ENCODE peak calls at places on chromosome 22, in six cellular contexts. B, L, R, J, T and X are unnamed samples. For H3K4me1, the result is how much of the 10 kb centered on the place peaks cover.

GRCh38 chr22:33529424-33530113 is 390.7 kb downstream of the LARGE1 start:
- DNase-seq in B (peak), J (peak), T (peak), R (no peak), L (peak), X (no peak)

GRCh38 chr22:30947163-30947820 is 21.3 kb downstream of the MORC2 start:
- DNase-seq in B (no peak), T (no peak), R (no peak), J (peak), L (no peak), X (no peak)

GRCh38 chr22:45170001-45170466 is 6.3 kb downstream of the NUP50 start:
- DNase-seq in J (no peak), B (no peak), R (no peak), T (peak), L (peak), X (peak)

GRCh38 chr22:33921576-33922181 is 1.4 kb upstream of the LARGE1 start:
- DNase-seq in L (no peak), R (peak), T (peak), J (peak), B (peak), X (peak)

GRCh38 chr22:40324468-40325305 is 21.6 kb upstream of the ADSL start:
- DNase-seq in B (no peak), J (no peak), T (no peak), L (no peak), R (no peak), X (no peak)

GRCh38 chr22:45905924-45906865 is 70.8 kb downstream of the WNT7B start:
- DNase-seq in T (peak), J (peak), R (no peak), L (no peak), B (no peak), X (no peak)

GRCh38 chr22:26712158-26712557 is 54.8 kb downstream of the MIAT start:
- DNase-seq in B (no peak), T (no peak), L (no peak), J (no peak), R (no peak), X (no peak)

GRCh38 chr22:23215294-23216204 is 35.2 kb downstream of the BCR start:
- DNase-seq in B (no peak), T (peak), R (no peak), J (no peak), L (peak), X (no peak)

GRCh38 chr22:30720263-30720837 is 25.7 kb downstream of the OSBP2 start:
- DNase-seq in B (no peak), R (no peak), J (no peak), T (no peak), L (no peak), X (no peak)

GRCh38 chr22:27381552-27381951 is 420.0 kb downstream of the MN1 start:
- DNase-seq in R (no peak), J (no peak), B (no peak), T (no peak), L (no peak), X (no peak)

GRCh38 chr22:19801340-19802000 is 40.9 kb downstream of the TBX1 start:
- DNase-seq in B (no peak), L (no peak), R (no peak), J (no peak), T (no peak), X (no peak)

GRCh38 chr22:30485362-30485988 is 13.7 kb upstream of the SEC14L3 start:
- DNase-seq in L (peak), R (peak), B (peak), T (peak), J (peak), X (peak)

GRCh38 chr22:48897638-48897954 is 930.1 kb downstream of the BRD1 start:
- DNase-seq in B (no peak), L (no peak), T (no peak), R (no peak), J (no peak), X (no peak)

GRCh38 chr22:38403806-38404205 is 51.2 kb downstream of the KCNJ4 start:
- DNase-seq in T (no peak), B (no peak), R (no peak), L (no peak), J (no peak), X (no peak)

GRCh38 chr22:42962295-42963230 is 52.4 kb downstream of the PACSIN2 start:
- DNase-seq in J (no peak), T (peak), B (no peak), R (no peak), L (no peak), X (peak)

GRCh38 chr22:26887456-26887855 is 230.1 kb downstream of the MIAT start:
- DNase-seq in T (peak), L (no peak), J (no peak), R (peak), B (no peak), X (no peak)

GRCh38 chr22:46638601-46639431 is 18.6 kb downstream of the GRAMD4 start:
- DNase-seq in J (no peak), R (no peak), L (no peak), T (peak), B (no peak), X (peak)

GRCh38 chr22:41271787-41272186 is 14.2 kb downstream of the RANGAP1 start:
- DNase-seq in L (no peak), R (no peak), J (no peak), B (no peak), T (no peak), X (no peak)

GRCh38 chr22:47734511-47734910 is 972.1 kb downstream of the TBC1D22A start:
- DNase-seq in R (no peak), T (no peak), L (no peak), J (no peak), B (no peak), X (no peak)

GRCh38 chr22:41364955-41365354 is 16.8 kb upstream of the TEF start:
- DNase-seq in T (no peak), R (no peak), L (no peak), J (no peak), B (no peak), X (no peak)

GRCh38 chr22:19510919-19511341 is 13.3 kb downstream of the CLDN5 start:
- DNase-seq in T (no peak), L (no peak), J (no peak), R (no peak), B (no peak), X (no peak)

GRCh38 chr22:50481440-50482106 is at the start of gene ADM2:
- DNase-seq in B (no peak), J (no peak), L (no peak), R (peak), T (no peak), X (no peak)

GRCh38 chr22:44325718-44326548 is 13.2 kb upstream of the SHISAL1 start:
- DNase-seq in J (no peak), B (no peak), T (peak), L (peak), R (no peak), X (no peak)

GRCh38 chr22:44603774-44604173 is 98.2 kb upstream of the PRR5 start:
- DNase-seq in R (no peak), L (no peak), B (no peak), J (no peak), T (no peak), X (no peak)

GRCh38 chr22:27242474-27242873 is 559.1 kb downstream of the MN1 start:
- DNase-seq in B (no peak), J (no peak), T (no peak), R (no peak), L (no peak), X (no peak)

GRCh38 chr22:31579835-31580242 is 82.2 kb downstream of the PISD start:
- DNase-seq in T (no peak), L (no peak), R (no peak), B (no peak), J (no peak), X (peak)

GRCh38 chr22:19853879-19854777 is 546 bp downstream of the GNB1L start:
- DNase-seq in B (no peak), J (no peak), L (no peak), T (no peak), R (no peak), X (no peak)

GRCh38 chr22:35318346-35319215 is 18.9 kb downstream of the TOM1 start:
- DNase-seq in R (no peak), J (no peak), L (no peak), B (no peak), T (no peak), X (no peak)

GRCh38 chr22:44181033-44181911 is 547 bp downstream of the PARVG start:
- DNase-seq in J (no peak), L (peak), B (no peak), T (no peak), R (no peak), X (no peak)

GRCh38 chr22:26781591-26781990 is 124.2 kb downstream of the MIAT start:
- DNase-seq in R (no peak), L (no peak), B (no peak), T (no peak), J (no peak), X (no peak)

DNA sequence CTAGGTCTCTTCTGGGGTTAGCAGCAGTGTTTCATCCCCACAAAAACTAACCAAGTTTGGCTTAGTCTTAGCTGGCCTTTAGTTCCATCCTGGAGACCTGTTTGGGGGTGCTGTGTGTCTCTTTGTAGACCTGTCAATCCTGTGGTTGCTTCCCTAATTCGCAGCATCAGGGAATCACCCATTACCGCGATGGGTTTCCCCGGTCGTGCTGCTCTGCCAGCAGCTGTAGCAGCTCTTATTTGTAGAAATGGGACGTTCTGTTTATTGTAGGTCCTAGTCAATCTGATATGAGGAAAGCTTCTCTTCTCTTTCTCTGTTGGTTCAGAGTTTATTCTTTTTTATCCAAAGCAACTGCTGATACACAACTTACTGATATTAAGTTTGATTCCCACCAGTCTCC is 91.6 kb downstream of the CECR2 start:
- DNase-seq in T (no peak), L (no peak), B (no peak), J (no peak), R (no peak), X (no peak)
- H3K4me1 ChIP-seq in T (under half), L (under half), B (under half), J (under half), R (half or more), X (under half)

GRCh38 chr22:21835378-21835777 is 32.1 kb downstream of the MAPK1 start:
- DNase-seq in J (no peak), R (no peak), L (no peak), T (no peak), B (no peak), X (no peak)

GRCh38 chr22:21832291-21833290 is 34.9 kb downstream of the MAPK1 start:
- DNase-seq in J (no peak), R (peak), L (no peak), B (peak), T (peak), X (no peak)

GRCh38 chr22:21839765-21840140 is 27.7 kb downstream of the MAPK1 start:
- DNase-seq in J (no peak), T (no peak), R (no peak), L (no peak), B (no peak), X (no peak)

GRCh38 chr22:21837184-21837979 is 30.1 kb downstream of the MAPK1 start:
- DNase-seq in L (peak), T (peak), J (peak), B (no peak), R (peak), X (peak)

DNA sequence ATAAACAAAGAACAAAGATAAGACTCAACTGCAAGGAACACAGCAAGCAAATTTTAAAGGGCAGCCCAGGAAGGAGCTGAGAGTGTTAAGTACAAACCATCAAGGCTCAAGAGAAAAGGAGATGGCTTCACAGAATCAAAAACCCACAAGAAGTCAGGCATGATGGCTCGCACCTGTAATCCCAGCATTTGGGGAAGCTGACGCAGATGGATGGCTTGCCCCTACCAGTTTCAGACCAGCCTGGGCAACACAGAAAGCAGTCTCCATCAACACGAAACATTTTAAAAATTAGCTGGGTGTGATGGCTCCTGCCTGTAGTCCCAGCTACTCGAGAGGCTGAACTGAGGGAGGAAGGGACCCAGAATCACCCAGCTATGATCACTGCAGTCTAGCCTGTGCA is 32.6 kb downstream of the MAPK1 start:
- DNase-seq in R (no peak), J (no peak), B (no peak), L (no peak), T (no peak), X (no peak)
- H3K4me3 ChIP-seq in R (no peak), J (no peak), B (no peak), L (no peak), T (no peak), X (no peak)

DNA sequence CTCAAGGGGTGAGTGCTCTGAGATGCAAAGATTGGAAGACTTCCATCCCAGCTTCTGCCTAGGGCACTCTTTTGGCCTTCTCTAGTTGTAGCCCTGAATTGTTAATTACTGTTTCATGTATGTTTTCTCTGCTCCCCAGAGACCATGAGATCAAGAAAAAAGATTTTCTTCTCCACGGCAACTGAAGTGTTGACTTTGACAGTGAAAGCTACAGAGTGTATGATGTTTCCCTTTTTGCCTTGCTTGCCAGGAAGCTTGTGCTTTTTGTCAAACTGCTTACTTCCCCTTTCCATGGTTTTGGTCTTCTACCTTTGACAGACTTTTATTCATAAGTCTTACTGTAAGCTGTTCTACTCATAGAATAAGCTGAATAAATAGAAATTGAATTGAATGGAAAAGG is 23.3 kb upstream of the EIF3D start:
- DNase-seq in L (no peak), T (no peak), J (no peak), R (no peak), B (no peak), X (no peak)
- H3K4me1 ChIP-seq in L (under half), T (under half), J (under half), R (under half), B (under half), X (under half)

GRCh38 chr22:17780741-17781318 is 6.6 kb upstream of the BID start:
- DNase-seq in T (no peak), J (no peak), L (no peak), B (no peak), R (no peak), X (no peak)

GRCh38 chr22:17780116-17780740 is 6.0 kb upstream of the BID start:
- DNase-seq in T (no peak), R (peak), J (no peak), B (no peak), L (no peak), X (no peak)

GRCh38 chr22:17782158-17782557 is 7.9 kb upstream of the BID start:
- DNase-seq in B (no peak), T (no peak), L (no peak), J (no peak), R (no peak), X (no peak)

GRCh38 chr22:17782621-17783020 is 8.4 kb upstream of the BID start:
- DNase-seq in J (no peak), L (no peak), B (no peak), R (no peak), T (no peak), X (no peak)

GRCh38 chr22:17781319-17782031 is 7.2 kb upstream of the BID start:
- DNase-seq in L (peak), R (no peak), J (no peak), B (no peak), T (peak), X (no peak)
- H3K4me3 ChIP-seq in L (no peak), R (no peak), J (no peak), B (no peak), T (no peak), X (no peak)